ENCODE peak calls at places on chromosomes 11 and 22, in nine cellular contexts. Y, S, X, R, K, I, P, L and F are unnamed samples.
A peak's percentile ranks its signal among the peaks of the same experiment; 100 is the strongest.

GRCh38 chr11:43601511-43601910 is 79.0 kb upstream of the HSD17B12 start:
- DNase-seq in Y (no peak), S (no peak), X (no peak), R (no peak), K (no peak), I (no peak), P (no peak), L (no peak), F (no peak)

GRCh38 chr11:121936781-121937447 is 179.1 kb downstream of the BLID start:
- DNase-seq in Y (no peak), S (no peak), X (no peak), R (no peak), K (no peak), I (no peak), P (no peak), L (no peak), F (no peak)

GRCh38 chr11:19367051-19367709 is 126.4 kb upstream of the E2F8 start:
- DNase-seq in Y (no peak), S (no peak), X (no peak), R (no peak), K (no peak), I (no peak), P (no peak), L (no peak), F (no peak)

GRCh38 chr22:48091656-48092223 is 1329.3 kb downstream of the TBC1D22A start:
- DNase-seq in Y (no peak), S (no peak), X (no peak), R (no peak), K (no peak), I (no peak), P (no peak), L (no peak), F (no peak)

GRCh38 chr11:14873632-14874031 is 18.4 kb downstream of the CYP2R1 start:
- DNase-seq in Y (no peak), S (no peak), X (no peak), R (no peak), K (no peak), I (no peak), P (no peak), L (no peak), F (no peak)

GRCh38 chr22:48860557-48860956 is 967.1 kb downstream of the BRD1 start:
- DNase-seq in Y (no peak), S (no peak), X (no peak), R (no peak), K (no peak), I (no peak), P (no peak), L (no peak), F (no peak)

GRCh38 chr11:14308114-14308896 is 50.7 kb downstream of the RRAS2 start:
- DNase-seq in Y (no peak), S (no peak), X (no peak), R (no peak), K (no peak), I (no peak), P (no peak), L (no peak), F (no peak)

GRCh38 chr11:1382831-1383607 is 6.7 kb upstream of the BRSK2 start:
- DNase-seq in Y (no peak), S (peak; percentile 84), X (peak; percentile 73), R (peak; percentile 73), K (peak; percentile 59), I (no peak), P (peak; percentile 91), L (peak; percentile 81), F (no peak)

GRCh38 chr11:14972581-14973490 is 685 bp upstream of the CALCA start:
- DNase-seq in Y (no peak), S (no peak), X (no peak), R (peak; percentile 38), K (no peak), I (no peak), P (no peak), L (no peak), F (no peak)

GRCh38 chr22:46923394-46923793 is 160.9 kb downstream of the TBC1D22A start:
- DNase-seq in Y (no peak), S (no peak), X (no peak), R (no peak), K (no peak), I (no peak), P (no peak), L (no peak), F (no peak)

GRCh38 chr11:19747634-19748280 is 35.1 kb downstream of the NAV2 start:
- DNase-seq in Y (no peak), S (no peak), X (no peak), R (no peak), K (no peak), I (no peak), P (no peak), L (no peak), F (no peak)

GRCh38 chr11:122007611-122008071 is 108.4 kb downstream of the BLID start:
- DNase-seq in Y (no peak), S (peak; percentile 16), X (no peak), R (no peak), K (peak; percentile 40), I (no peak), P (peak; percentile 49), L (peak; percentile 37), F (no peak)

GRCh38 chr11:1404461-1405185 is 14.9 kb downstream of the BRSK2 start:
- DNase-seq in Y (no peak), S (no peak), X (no peak), R (no peak), K (no peak), I (no peak), P (no peak), L (no peak), F (no peak)

GRCh38 chr11:76293189-76293631 is 86.9 kb upstream of the WNT11 start:
- DNase-seq in Y (no peak), S (no peak), X (no peak), R (no peak), K (no peak), I (no peak), P (no peak), L (no peak), F (no peak)

GRCh38 chr22:37467556-37467955 is 18.6 kb downstream of the MFNG start:
- DNase-seq in Y (no peak), S (no peak), X (no peak), R (no peak), K (no peak), I (no peak), P (no peak), L (no peak), F (no peak)

GRCh38 chr11:29333993-29334780 is 682.6 kb downstream of the KCNA4 start:
- DNase-seq in Y (no peak), S (no peak), X (no peak), R (peak; percentile 23), K (no peak), I (no peak), P (no peak), L (no peak), F (peak; percentile 12)